ENCODE peak calls at places on chromosomes 13 and 19, in eight cellular contexts. L, E, Z, C, P, K, V and G are unnamed samples.

GRCh38 chr19:932647-933552 is 7.1 kb downstream of the ARID3A start:
- DNase-seq in C (peak), E (peak), K (peak), P (peak), V (peak), L (no peak), Z (peak), G (no peak)

GRCh38 chr13:25943666-25944065 is 108.2 kb downstream of the SHISA2 start:
- DNase-seq in V (no peak), Z (no peak), C (no peak), P (no peak), K (peak), L (no peak), E (no peak), G (no peak)

GRCh38 chr13:36875431-36875830 is 44.6 kb downstream of the SMAD9 start:
- DNase-seq in C (no peak), E (no peak), L (no peak), K (no peak), P (no peak), Z (no peak), V (no peak), G (no peak)

GRCh38 chr13:29861694-29862110 is 11.3 kb upstream of the UBL3 start:
- DNase-seq in V (no peak), P (no peak), C (no peak), K (no peak), L (no peak), E (no peak), Z (no peak), G (no peak)

GRCh38 chr19:51807111-51807701 is 12.2 kb downstream of the FPR3 start:
- DNase-seq in E (no peak), K (peak), V (no peak), P (no peak), L (no peak), C (no peak), Z (no peak), G (no peak)

GRCh38 chr19:46254776-46255175 is 25.2 kb downstream of the IGFL1 start:
- DNase-seq in E (no peak), V (no peak), Z (no peak), P (no peak), K (no peak), C (no peak), L (no peak), G (no peak)

GRCh38 chr13:61546413-61546812 is 130.8 kb upstream of the PCDH20 start:
- DNase-seq in C (no peak), P (no peak), K (no peak), L (no peak), E (no peak), Z (no peak), V (no peak), G (no peak)

GRCh38 chr19:19997656-19998268 is 41.5 kb downstream of the ZNF682 start:
- DNase-seq in P (no peak), V (no peak), K (no peak), L (no peak), E (no peak), Z (peak), C (no peak), G (no peak)

GRCh38 chr13:46858776-46859175 is 38.1 kb downstream of the HTR2A start:
- DNase-seq in K (no peak), P (no peak), L (no peak), C (no peak), Z (no peak), V (no peak), E (no peak), G (no peak)

GRCh38 chr19:47157455-47158321 is 27.1 kb downstream of the SAE1 start:
- DNase-seq in E (no peak), L (no peak), V (no peak), C (peak), Z (peak), K (peak), P (no peak), G (no peak)

DNA sequence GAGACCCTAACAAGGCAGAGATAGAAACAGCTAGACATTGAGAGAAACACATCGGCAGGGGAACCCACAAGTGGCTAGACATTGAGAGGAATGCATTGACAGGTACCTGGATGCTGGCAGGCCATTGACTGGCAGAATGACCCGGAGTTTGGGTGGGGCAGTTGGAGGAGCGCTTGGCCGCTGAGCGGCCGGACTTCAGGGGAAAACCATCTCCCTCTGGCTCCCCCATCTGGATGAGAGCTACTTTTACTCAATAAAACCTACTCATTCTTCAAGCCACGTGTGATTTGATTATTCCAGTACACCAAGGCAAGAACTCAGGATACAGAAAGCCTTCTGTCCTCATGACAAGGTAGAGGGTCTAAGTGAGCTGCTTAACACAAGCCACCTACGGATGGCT is 473.4 kb downstream of the SLITRK5 start:
- DNase-seq in L (no peak), E (no peak), V (no peak), Z (no peak), P (no peak), C (no peak), K (no peak), G (no peak)
- TF ChIP-seq CTCF in L (no peak), E (no peak), V (no peak), Z (no peak), P (no peak), C (no peak), K (no peak), G (no peak)

GRCh38 chr19:53082929-53083328 is 20.3 kb downstream of the ZNF160 start:
- DNase-seq in V (no peak), E (no peak), C (no peak), Z (no peak), K (no peak), P (no peak), L (no peak), G (no peak)
- TF ChIP-seq CTCF in V (no peak), E (no peak), C (no peak), Z (no peak), K (no peak), P (no peak), L (no peak), G (no peak)

GRCh38 chr19:48870048-48870447 is 1.6 kb upstream of the PLEKHA4 start:
- DNase-seq in Z (no peak), P (no peak), C (no peak), K (no peak), E (no peak), L (no peak), V (no peak), G (no peak)

GRCh38 chr19:48874309-48875135 is 2.3 kb downstream of the PPP1R15A start:
- DNase-seq in E (no peak), C (peak), P (no peak), V (no peak), K (peak), L (no peak), Z (peak), G (no peak)

GRCh38 chr19:48873476-48874308 is 1.5 kb downstream of the PPP1R15A start:
- DNase-seq in C (peak), P (no peak), E (no peak), Z (peak), V (no peak), K (peak), L (no peak), G (no peak)

GRCh38 chr19:48872884-48873475 is 759 bp downstream of the PPP1R15A start:
- DNase-seq in Z (peak), E (peak), P (peak), C (peak), K (peak), L (no peak), V (peak), G (peak)

DNA sequence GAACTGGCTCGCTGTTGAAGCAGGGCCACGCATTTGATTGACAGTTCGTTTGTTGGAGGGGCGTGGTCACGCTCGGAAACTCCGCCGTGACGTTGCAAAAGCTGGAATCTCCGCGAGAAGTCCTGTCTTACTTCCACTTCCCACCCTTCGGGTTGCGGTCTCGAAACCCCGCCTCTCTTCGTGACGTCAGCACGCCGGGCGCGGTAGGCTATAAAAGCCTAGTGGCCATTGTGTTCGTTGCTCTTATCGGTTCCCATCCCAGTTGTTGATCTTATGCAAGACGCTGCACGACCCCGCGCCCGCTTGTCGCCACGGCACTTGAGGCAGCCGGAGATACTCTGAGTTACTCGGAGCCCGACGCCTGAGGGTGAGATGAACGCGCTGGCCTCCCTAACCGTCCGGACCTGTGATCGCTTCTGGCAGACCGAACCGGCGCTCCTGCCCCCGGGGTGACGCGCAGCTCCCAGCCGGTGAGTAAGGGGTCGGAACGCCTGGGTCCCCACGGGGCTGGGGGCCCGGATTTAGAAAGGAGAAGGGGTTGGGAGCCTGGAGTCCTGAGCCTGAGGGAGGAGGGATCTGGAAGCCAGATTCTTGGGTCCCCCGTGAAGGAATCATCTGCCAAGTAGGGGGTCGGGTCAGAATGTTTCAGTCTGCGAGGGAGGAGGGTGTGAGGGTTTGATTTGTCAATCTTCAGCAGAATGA is at the start of gene PPP1R15A:
- DNase-seq in C (peak), E (peak), Z (peak), L (peak), K (peak), P (peak), V (peak), G (peak)
- TF ChIP-seq CTCF in C (no peak), E (peak), Z (peak), L (no peak), K (no peak), P (peak), V (no peak), G (no peak)

GRCh38 chr13:43154083-43154739 is 130.8 kb downstream of the DNAJC15 start:
- DNase-seq in E (no peak), K (no peak), Z (no peak), P (no peak), V (no peak), C (no peak), L (no peak), G (no peak)

GRCh38 chr13:43157796-43158195 is 134.4 kb downstream of the DNAJC15 start:
- DNase-seq in V (no peak), Z (no peak), L (no peak), C (peak), K (no peak), P (no peak), E (no peak), G (no peak)

GRCh38 chr13:43156916-43157315 is 133.5 kb downstream of the DNAJC15 start:
- DNase-seq in L (no peak), E (no peak), K (peak), Z (no peak), V (no peak), C (peak), P (no peak), G (no peak)

GRCh38 chr13:43154839-43155238 is 131.5 kb downstream of the DNAJC15 start:
- DNase-seq in E (no peak), K (no peak), L (no peak), P (no peak), V (no peak), C (peak), Z (no peak), G (no peak)

DNA sequence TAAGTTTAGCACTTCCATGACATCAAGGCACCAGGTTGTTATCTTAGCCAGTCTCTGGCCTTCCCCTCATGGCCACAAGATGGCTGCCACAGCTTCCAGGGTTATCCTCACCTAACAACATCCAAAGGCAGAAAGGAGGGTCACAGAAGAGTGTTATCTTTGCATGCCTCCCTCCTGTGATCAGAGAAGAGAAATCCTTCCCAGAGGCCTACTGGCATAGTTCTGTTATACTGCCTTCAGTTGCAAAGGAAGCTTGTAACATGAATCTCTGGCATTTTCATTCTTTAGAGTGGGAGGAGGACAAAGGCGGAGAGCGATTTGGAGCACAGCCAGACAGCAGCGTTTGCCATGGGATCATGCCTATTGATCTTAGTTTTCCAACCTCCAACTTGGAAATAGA is 135.6 kb downstream of the DNAJC15 start:
- DNase-seq in Z (no peak), V (no peak), L (no peak), P (no peak), E (no peak), K (peak), C (no peak), G (no peak)
- TF ChIP-seq CTCF in Z (no peak), V (no peak), L (peak), P (no peak), E (no peak), K (peak), C (no peak), G (no peak)

GRCh38 chr13:93226623-93227279 is at the start of gene GPC6:
- DNase-seq in C (no peak), E (peak), P (peak), Z (no peak), K (peak), V (no peak), L (no peak), G (peak)

GRCh38 chr13:93230466-93230865 is 3.9 kb downstream of the GPC6 start:
- DNase-seq in V (no peak), Z (no peak), K (peak), P (no peak), C (no peak), L (no peak), E (no peak), G (no peak)

GRCh38 chr13:93226065-93226622 is 463 bp upstream of the GPC6 start:
- DNase-seq in C (no peak), K (no peak), P (no peak), Z (no peak), L (no peak), V (no peak), E (no peak), G (no peak)

GRCh38 chr13:93227280-93227905 is 786 bp downstream of the GPC6 start:
- DNase-seq in E (no peak), V (no peak), K (peak), Z (no peak), P (peak), C (no peak), L (no peak), G (peak)

GRCh38 chr13:93227906-93228801 is 1.5 kb downstream of the GPC6 start:
- DNase-seq in P (peak), L (no peak), K (peak), C (peak), V (no peak), Z (peak), E (peak), G (peak)
- TF ChIP-seq CTCF in P (peak), L (peak), K (peak), C (no peak), V (no peak), Z (peak), E (no peak), G (peak)

GRCh38 chr19:34963531-34964406 is at the start of gene ZNF792:
- DNase-seq in Z (peak), E (peak), L (peak), P (peak), V (peak), C (peak), K (peak), G (peak)
- TF ChIP-seq CTCF in Z (no peak), E (no peak), L (peak), P (no peak), V (no peak), C (no peak), K (no peak), G (no peak)

GRCh38 chr13:113776231-113777125 is 17.5 kb downstream of the TMEM255B start:
- DNase-seq in V (no peak), P (no peak), L (no peak), Z (no peak), E (no peak), C (peak), K (no peak), G (no peak)
- TF ChIP-seq CTCF in V (no peak), P (no peak), L (no peak), Z (no peak), E (no peak), C (no peak), K (no peak), G (no peak)

GRCh38 chr19:45079063-45079910 is at the start of gene GEMIN7:
- DNase-seq in K (peak), L (no peak), E (peak), P (peak), C (peak), Z (peak), V (peak), G (peak)
- TF ChIP-seq CTCF in K (no peak), L (peak), E (no peak), P (no peak), C (no peak), Z (peak), V (peak), G (peak)